ENCODE peak calls at places on chromosomes 4 and X, in six cellular contexts. One of them, this sample, is unnamed.

GRCh38 chrX:73447311-73447794 is 500 bp downstream of the CDX4 start:
- DNase-seq in AG09319: no peak
- DNase-seq in brain microvascular endothelial cell: no peak
- DNase-seq in fibroblast of mammary gland: no peak
- DNase-seq in mesothelial cell of epicardium: no peak
- DNase-seq in HFFc6: no peak
- DNase-seq in this sample: no peak

GRCh38 chr4:26613242-26613641 is 29.4 kb downstream of the TBC1D19 start:
- DNase-seq in AG09319: no peak
- DNase-seq in brain microvascular endothelial cell: no peak
- DNase-seq in fibroblast of mammary gland: no peak
- DNase-seq in mesothelial cell of epicardium: no peak
- DNase-seq in HFFc6: no peak
- DNase-seq in this sample: no peak

GRCh38 chr4:155530857-155531256 is 135.8 kb upstream of the GUCY1A1 start:
- DNase-seq in AG09319: no peak
- DNase-seq in brain microvascular endothelial cell: no peak
- DNase-seq in fibroblast of mammary gland: no peak
- DNase-seq in mesothelial cell of epicardium: no peak
- DNase-seq in HFFc6: no peak
- DNase-seq in this sample: peak; percentile 28

GRCh38 chrX:72123471-72124185 is 8.1 kb downstream of the RTL5 start:
- DNase-seq in AG09319: no peak
- DNase-seq in brain microvascular endothelial cell: peak; percentile 61
- DNase-seq in fibroblast of mammary gland: no peak
- DNase-seq in mesothelial cell of epicardium: no peak
- DNase-seq in HFFc6: no peak
- DNase-seq in this sample: no peak

GRCh38 chrX:30875957-30876356 is 13.1 kb downstream of the TAB3 start:
- DNase-seq in AG09319: peak; percentile 8
- DNase-seq in brain microvascular endothelial cell: peak; percentile 63
- DNase-seq in fibroblast of mammary gland: peak; percentile 87
- DNase-seq in mesothelial cell of epicardium: no peak
- DNase-seq in HFFc6: peak; percentile 61
- DNase-seq in this sample: no peak

GRCh38 chr4:8913858-8914460 is 42.3 kb upstream of the HMX1 start:
- DNase-seq in AG09319: no peak
- DNase-seq in brain microvascular endothelial cell: no peak
- DNase-seq in fibroblast of mammary gland: no peak
- DNase-seq in mesothelial cell of epicardium: no peak
- DNase-seq in HFFc6: no peak
- DNase-seq in this sample: no peak

GRCh38 chr4:52876063-52876462 is 13.9 kb downstream of the RASL11B start:
- DNase-seq in AG09319: no peak
- DNase-seq in brain microvascular endothelial cell: no peak
- DNase-seq in fibroblast of mammary gland: no peak
- DNase-seq in mesothelial cell of epicardium: no peak
- DNase-seq in HFFc6: no peak
- DNase-seq in this sample: no peak

GRCh38 chrX:65528705-65529340 is 5.8 kb downstream of the LAS1L start:
- DNase-seq in AG09319: no peak
- DNase-seq in brain microvascular endothelial cell: peak; percentile 23
- DNase-seq in fibroblast of mammary gland: peak; percentile 30
- DNase-seq in mesothelial cell of epicardium: peak; percentile 51
- DNase-seq in HFFc6: no peak
- DNase-seq in this sample: peak; percentile 58

GRCh38 chr4:139763668-139764067 is 98.0 kb downstream of the MGST2 start:
- DNase-seq in AG09319: no peak
- DNase-seq in brain microvascular endothelial cell: no peak
- DNase-seq in fibroblast of mammary gland: no peak
- DNase-seq in mesothelial cell of epicardium: no peak
- DNase-seq in HFFc6: no peak
- DNase-seq in this sample: no peak

GRCh38 chr4:94488667-94489066 is 36.9 kb downstream of the PDLIM5 start:
- DNase-seq in AG09319: no peak
- DNase-seq in brain microvascular endothelial cell: peak; percentile 48
- DNase-seq in fibroblast of mammary gland: peak; percentile 52
- DNase-seq in mesothelial cell of epicardium: no peak
- DNase-seq in HFFc6: peak; percentile 95
- DNase-seq in this sample: no peak

GRCh38 chr4:2290974-2291704 is 29.2 kb upstream of the MXD4 start:
- DNase-seq in AG09319: no peak
- DNase-seq in brain microvascular endothelial cell: no peak
- DNase-seq in fibroblast of mammary gland: no peak
- DNase-seq in mesothelial cell of epicardium: peak; percentile 39
- DNase-seq in HFFc6: no peak
- DNase-seq in this sample: no peak

GRCh38 chr4:3418029-3418762 is 23.6 kb upstream of the HGFAC start:
- DNase-seq in AG09319: no peak
- DNase-seq in brain microvascular endothelial cell: no peak
- DNase-seq in fibroblast of mammary gland: no peak
- DNase-seq in mesothelial cell of epicardium: no peak
- DNase-seq in HFFc6: no peak
- DNase-seq in this sample: no peak

GRCh38 chr4:68591204-68591603 is 15.1 kb upstream of the UGT2B17 start:
- DNase-seq in AG09319: no peak
- DNase-seq in brain microvascular endothelial cell: no peak
- DNase-seq in fibroblast of mammary gland: no peak
- DNase-seq in mesothelial cell of epicardium: no peak
- DNase-seq in HFFc6: no peak
- DNase-seq in this sample: no peak

GRCh38 chr4:6470502-6471302 is 1.7 kb downstream of the PPP2R2C start:
- DNase-seq in AG09319: no peak
- DNase-seq in brain microvascular endothelial cell: no peak
- DNase-seq in fibroblast of mammary gland: peak; percentile 38
- DNase-seq in mesothelial cell of epicardium: peak; percentile 51
- DNase-seq in HFFc6: peak; percentile 7
- DNase-seq in this sample: peak; percentile 49

GRCh38 chr4:169491211-169491610 is 121.2 kb downstream of the NEK1 start:
- DNase-seq in AG09319: no peak
- DNase-seq in brain microvascular endothelial cell: no peak
- DNase-seq in fibroblast of mammary gland: no peak
- DNase-seq in mesothelial cell of epicardium: no peak
- DNase-seq in HFFc6: no peak
- DNase-seq in this sample: no peak

GRCh38 chr4:39528056-39528465 is 822 bp upstream of the UGDH start:
- DNase-seq in AG09319: peak; percentile 61
- DNase-seq in brain microvascular endothelial cell: peak; percentile 76
- DNase-seq in fibroblast of mammary gland: peak; percentile 96
- DNase-seq in mesothelial cell of epicardium: no peak
- DNase-seq in HFFc6: peak; percentile 86
- DNase-seq in this sample: no peak

GRCh38 chrX:28177202-28177601 is 196.0 kb upstream of the DCAF8L1 start:
- DNase-seq in AG09319: no peak
- DNase-seq in brain microvascular endothelial cell: no peak
- DNase-seq in fibroblast of mammary gland: no peak
- DNase-seq in mesothelial cell of epicardium: no peak
- DNase-seq in HFFc6: no peak
- DNase-seq in this sample: no peak

GRCh38 chr4:1578968-1579833 is 104.9 kb downstream of the FAM53A start:
- DNase-seq in AG09319: peak; percentile 42
- DNase-seq in brain microvascular endothelial cell: peak; percentile 48
- DNase-seq in fibroblast of mammary gland: peak; percentile 84
- DNase-seq in mesothelial cell of epicardium: peak; percentile 69
- DNase-seq in HFFc6: peak; percentile 61
- DNase-seq in this sample: peak; percentile 39

GRCh38 chr4:5746829-5747745 is 36.1 kb downstream of the EVC start:
- DNase-seq in AG09319: no peak
- DNase-seq in brain microvascular endothelial cell: peak; percentile 62
- DNase-seq in fibroblast of mammary gland: peak; percentile 86
- DNase-seq in mesothelial cell of epicardium: peak; percentile 20
- DNase-seq in HFFc6: peak; percentile 48
- DNase-seq in this sample: no peak

GRCh38 chrX:107324493-107325310 is 118.3 kb downstream of the DNAAF6 start:
- DNase-seq in AG09319: no peak
- DNase-seq in brain microvascular endothelial cell: peak; percentile 7
- DNase-seq in fibroblast of mammary gland: peak; percentile 14
- DNase-seq in mesothelial cell of epicardium: peak; percentile 76
- DNase-seq in HFFc6: no peak
- DNase-seq in this sample: peak; percentile 18

GRCh38 chrX:27953161-27953560 is 28.1 kb downstream of the DCAF8L1 start:
- DNase-seq in AG09319: no peak
- DNase-seq in brain microvascular endothelial cell: no peak
- DNase-seq in fibroblast of mammary gland: no peak
- DNase-seq in mesothelial cell of epicardium: no peak
- DNase-seq in HFFc6: no peak
- DNase-seq in this sample: no peak

GRCh38 chrX:149841929-149842328 is 39.1 kb upstream of the MAGEA8 start:
- DNase-seq in AG09319: no peak
- DNase-seq in brain microvascular endothelial cell: no peak
- DNase-seq in fibroblast of mammary gland: no peak
- DNase-seq in mesothelial cell of epicardium: no peak
- DNase-seq in HFFc6: no peak
- DNase-seq in this sample: no peak

GRCh38 chrX:45709381-45709780 is 508.7 kb upstream of the DIPK2B start:
- DNase-seq in AG09319: no peak
- DNase-seq in brain microvascular endothelial cell: no peak
- DNase-seq in fibroblast of mammary gland: peak; percentile 73
- DNase-seq in mesothelial cell of epicardium: no peak
- DNase-seq in HFFc6: peak; percentile 53
- DNase-seq in this sample: no peak

GRCh38 chrX:312621-313331 is 5.8 kb downstream of the GTPBP6 start:
- DNase-seq in AG09319: no peak
- DNase-seq in brain microvascular endothelial cell: no peak
- DNase-seq in fibroblast of mammary gland: no peak
- DNase-seq in mesothelial cell of epicardium: no peak
- DNase-seq in HFFc6: no peak
- DNase-seq in this sample: no peak

GRCh38 chrX:135625995-135626394 is 87.4 kb upstream of the CT45A1 start:
- DNase-seq in AG09319: no peak
- DNase-seq in brain microvascular endothelial cell: no peak
- DNase-seq in fibroblast of mammary gland: peak; percentile 9
- DNase-seq in mesothelial cell of epicardium: no peak
- DNase-seq in HFFc6: peak; percentile 1
- DNase-seq in this sample: peak; percentile 12

GRCh38 chr4:73964862-73965611 is 16.8 kb downstream of the PF4 start:
- DNase-seq in AG09319: no peak
- DNase-seq in brain microvascular endothelial cell: no peak
- DNase-seq in fibroblast of mammary gland: peak; percentile 28
- DNase-seq in mesothelial cell of epicardium: no peak
- DNase-seq in HFFc6: no peak
- DNase-seq in this sample: peak; percentile 24

GRCh38 chr4:79935264-79935663 is 137.8 kb downstream of the ANTXR2 start:
- DNase-seq in AG09319: no peak
- DNase-seq in brain microvascular endothelial cell: no peak
- DNase-seq in fibroblast of mammary gland: no peak
- DNase-seq in mesothelial cell of epicardium: no peak
- DNase-seq in HFFc6: no peak
- DNase-seq in this sample: no peak

GRCh38 chr4:79934660-79935059 is 138.4 kb downstream of the ANTXR2 start:
- DNase-seq in AG09319: no peak
- DNase-seq in brain microvascular endothelial cell: no peak
- DNase-seq in fibroblast of mammary gland: no peak
- DNase-seq in mesothelial cell of epicardium: no peak
- DNase-seq in HFFc6: no peak
- DNase-seq in this sample: no peak
- TF ChIP-seq CTCF in AG09319: no peak
- TF ChIP-seq CTCF in brain microvascular endothelial cell: no peak
- TF ChIP-seq CTCF in fibroblast of mammary gland: no peak
- TF ChIP-seq CTCF in mesothelial cell of epicardium: no peak
- TF ChIP-seq CTCF in HFFc6: no peak
- TF ChIP-seq CTCF in this sample: no peak

GRCh38 chrX:23035493-23035892 is 35.7 kb downstream of the DDX53 start:
- DNase-seq in AG09319: no peak
- DNase-seq in brain microvascular endothelial cell: no peak
- DNase-seq in fibroblast of mammary gland: no peak
- DNase-seq in mesothelial cell of epicardium: no peak
- DNase-seq in HFFc6: no peak
- DNase-seq in this sample: no peak
- TF ChIP-seq CTCF in AG09319: no peak
- TF ChIP-seq CTCF in brain microvascular endothelial cell: peak; percentile 15
- TF ChIP-seq CTCF in fibroblast of mammary gland: no peak
- TF ChIP-seq CTCF in mesothelial cell of epicardium: no peak
- TF ChIP-seq CTCF in HFFc6: no peak
- TF ChIP-seq CTCF in this sample: no peak

GRCh38 chr4:132982151-132982550 is 166.9 kb upstream of the PCDH10 start:
- DNase-seq in AG09319: no peak
- DNase-seq in brain microvascular endothelial cell: no peak
- DNase-seq in fibroblast of mammary gland: no peak
- DNase-seq in mesothelial cell of epicardium: no peak
- DNase-seq in HFFc6: no peak
- DNase-seq in this sample: no peak
- TF ChIP-seq CTCF in AG09319: no peak
- TF ChIP-seq CTCF in brain microvascular endothelial cell: no peak
- TF ChIP-seq CTCF in fibroblast of mammary gland: no peak
- TF ChIP-seq CTCF in mesothelial cell of epicardium: no peak
- TF ChIP-seq CTCF in HFFc6: no peak
- TF ChIP-seq CTCF in this sample: no peak

GRCh38 chrX:80430826-80431501 is 10.7 kb downstream of the TENT5D start:
- DNase-seq in AG09319: no peak
- DNase-seq in brain microvascular endothelial cell: no peak
- DNase-seq in fibroblast of mammary gland: peak; percentile 2
- DNase-seq in mesothelial cell of epicardium: no peak
- DNase-seq in HFFc6: no peak
- DNase-seq in this sample: no peak
- TF ChIP-seq CTCF in AG09319: no peak
- TF ChIP-seq CTCF in brain microvascular endothelial cell: no peak
- TF ChIP-seq CTCF in fibroblast of mammary gland: peak; percentile 18
- TF ChIP-seq CTCF in mesothelial cell of epicardium: peak; percentile 38
- TF ChIP-seq CTCF in HFFc6: peak; percentile 44
- TF ChIP-seq CTCF in this sample: no peak

DNA sequence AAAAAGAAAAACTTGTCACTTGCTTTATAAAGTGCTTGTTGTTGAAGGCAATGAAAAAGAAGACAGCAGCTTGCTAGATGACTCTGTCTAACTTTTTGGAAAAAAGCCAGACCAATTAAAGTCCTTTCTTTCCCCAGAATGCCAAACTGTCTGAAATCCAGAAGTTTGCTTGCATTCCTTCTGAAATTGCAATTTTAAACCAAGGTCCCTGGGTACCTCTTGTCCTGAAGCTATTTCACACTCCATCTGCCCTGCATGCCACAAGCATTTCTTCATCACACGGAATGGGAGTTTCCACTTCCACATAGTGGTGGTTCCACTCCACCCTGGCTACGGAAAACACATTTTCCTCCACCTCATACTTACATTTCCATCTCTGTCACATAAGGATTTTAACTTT is 101.0 kb downstream of the PAPSS1 start:
- DNase-seq in AG09319: peak; percentile 80
- DNase-seq in brain microvascular endothelial cell: peak; percentile 79
- DNase-seq in fibroblast of mammary gland: peak; percentile 65
- DNase-seq in mesothelial cell of epicardium: no peak
- DNase-seq in HFFc6: peak; percentile 93
- DNase-seq in this sample: no peak
- TF ChIP-seq CTCF in AG09319: no peak
- TF ChIP-seq CTCF in brain microvascular endothelial cell: no peak
- TF ChIP-seq CTCF in fibroblast of mammary gland: no peak
- TF ChIP-seq CTCF in mesothelial cell of epicardium: no peak
- TF ChIP-seq CTCF in HFFc6: no peak
- TF ChIP-seq CTCF in this sample: no peak

This sample was measured in Calu3.